ENCODE peak calls at places on chromosomes 7 and 10, in eight cellular contexts. M is neuronal stem cell, C is T-cell, R is T-helper 17 cell, V is NB4, A is cardiac septum, W is GM13977, T is choroid plexus epithelial cell. Q is an unnamed sample.

GRCh38 chr7:114468844-114469243 is 54.2 kb downstream of the FOXP2 start:
- DNase-seq in R (no peak), T (peak), V (no peak), C (no peak), M (no peak), W (no peak), A (no peak), Q (no peak)

GRCh38 chr7:141665208-141666035 is 36.5 kb downstream of the DENND11 start:
- DNase-seq in M (no peak), T (no peak), A (no peak), R (no peak), V (no peak), C (no peak), W (no peak), Q (no peak)

GRCh38 chr7:142477079-142477651 is 219.3 kb upstream of the PRSS58 start:
- DNase-seq in V (peak), M (no peak), C (no peak), R (no peak), W (no peak), T (peak), A (no peak), Q (peak)

GRCh38 chr10:60414877-60415585 is 25.4 kb upstream of the ANK3 start:
- DNase-seq in V (no peak), A (no peak), W (no peak), M (no peak), C (no peak), T (peak), R (no peak), Q (peak)

GRCh38 chr7:105015631-105015965 is 1.6 kb downstream of the KMT2E start:
- DNase-seq in V (peak), A (no peak), C (no peak), M (no peak), W (peak), R (no peak), T (peak), Q (peak)

GRCh38 chr10:113960617-113961260 is 82.9 kb upstream of the ADRB1 start:
- DNase-seq in T (no peak), R (no peak), V (peak), W (peak), C (no peak), M (peak), A (no peak), Q (no peak)

GRCh38 chr10:103102195-103102594 is 90.9 kb downstream of the NT5C2 start:
- DNase-seq in W (no peak), C (no peak), A (no peak), T (peak), M (no peak), V (no peak), R (no peak), Q (no peak)

GRCh38 chr10:70334526-70335245 is 47.7 kb downstream of the LRRC20 start:
- DNase-seq in W (no peak), T (no peak), M (no peak), A (no peak), R (no peak), V (no peak), C (no peak), Q (no peak)

GRCh38 chr7:106425017-106425719 is 140.4 kb upstream of the NAMPT start:
- DNase-seq in C (peak), R (no peak), A (peak), M (no peak), V (peak), W (peak), T (peak), Q (peak)

GRCh38 chr10:110216240-110216639 is 8.8 kb downstream of the MXI1 start:
- DNase-seq in R (no peak), T (no peak), W (no peak), A (no peak), V (no peak), M (no peak), C (no peak), Q (no peak)

GRCh38 chr10:73537288-73537687 is 41.5 kb upstream of the PPP3CB start:
- DNase-seq in T (no peak), M (no peak), W (no peak), A (no peak), R (no peak), V (peak), C (no peak), Q (no peak)

GRCh38 chr10:95728535-95728934 is 27.4 kb upstream of the ENTPD1 start:
- DNase-seq in V (peak), R (no peak), C (no peak), A (no peak), T (peak), W (no peak), M (no peak), Q (peak)